ENCODE peak calls at places on chromosomes 16 and 17, in eight cellular contexts. P, L, M, V, H, S, G and C are unnamed samples.

GRCh38 chr17:74380086-74380958 is 13.0 kb downstream of the GPR142 start:
- DNase-seq in P (no peak), H (no peak), G (no peak), M (peak; percentile 89), V (no peak), L (no peak), S (no peak), C (no peak)

GRCh38 chr16:31073823-31074072 is 292 bp downstream of the ZNF668 start:
- DNase-seq in S (no peak), P (no peak), V (no peak), H (no peak), L (no peak), G (no peak), M (no peak), C (no peak)

GRCh38 chr17:10875411-10875810 is 37.5 kb upstream of the PIRT start:
- DNase-seq in G (no peak), P (peak; percentile 35), V (no peak), S (no peak), H (no peak), M (peak; percentile 19), L (peak; percentile 51), C (no peak)

GRCh38 chr17:5870231-5870953 is 199.8 kb upstream of the WSCD1 start:
- DNase-seq in L (no peak), V (no peak), M (peak; percentile 69), H (no peak), P (no peak), S (no peak), G (no peak), C (no peak)

GRCh38 chr17:59802160-59802559 is 90.6 kb downstream of the TUBD1 start:
- DNase-seq in V (no peak), P (no peak), M (no peak), S (no peak), H (no peak), L (no peak), G (no peak), C (no peak)

GRCh38 chr16:57203451-57203850 is 17.3 kb downstream of the RSPRY1 start:
- DNase-seq in G (no peak), V (no peak), S (no peak), H (no peak), M (no peak), P (no peak), L (no peak), C (no peak)

GRCh38 chr17:36935681-36936454 is 1.4 kb upstream of the LHX1 start:
- DNase-seq in V (no peak), L (peak; percentile 59), P (no peak), S (no peak), M (no peak), H (peak; percentile 38), G (no peak), C (peak; percentile 63)

GRCh38 chr17:47883589-47884426 is 12.2 kb upstream of the SP2 start:
- DNase-seq in V (no peak), S (no peak), H (no peak), L (no peak), M (no peak), G (no peak), P (no peak), C (no peak)

GRCh38 chr16:50616386-50616785 is 64.7 kb downstream of the SNX20 start:
- DNase-seq in M (no peak), H (no peak), S (no peak), L (no peak), G (no peak), V (no peak), P (no peak), C (no peak)

GRCh38 chr16:84465154-84465553 is 39.3 kb downstream of the MEAK7 start:
- DNase-seq in V (no peak), P (no peak), L (peak; percentile 18), M (no peak), H (peak; percentile 4), S (no peak), G (no peak), C (no peak)

GRCh38 chr17:10702574-10702973 is 5.2 kb downstream of the ADPRM start:
- DNase-seq in S (no peak), H (no peak), M (no peak), V (no peak), G (no peak), L (no peak), P (no peak), C (no peak)

GRCh38 chr16:89721644-89722391 is 481 bp downstream of the ZNF276 start:
- DNase-seq in M (peak; percentile 44), P (peak; percentile 38), S (peak; percentile 81), G (peak; percentile 85), V (no peak), L (peak; percentile 89), H (peak; percentile 80), C (peak; percentile 54)

GRCh38 chr17:231191-231965 is 49.9 kb upstream of the DOC2B start:
- DNase-seq in L (no peak), S (no peak), V (no peak), P (no peak), H (peak; percentile 21), G (no peak), M (no peak), C (no peak)

GRCh38 chr17:17628388-17629008 is 37.0 kb upstream of the PEMT start:
- DNase-seq in V (no peak), H (peak; percentile 49), L (peak; percentile 64), M (no peak), G (peak; percentile 13), P (no peak), S (peak; percentile 49), C (no peak)

GRCh38 chr16:24491721-24492120 is 47.6 kb upstream of the RBBP6 start:
- DNase-seq in V (no peak), P (no peak), L (no peak), G (no peak), S (no peak), M (no peak), H (no peak), C (peak; percentile 21)

GRCh38 chr17:41864498-41864836 is 756 bp downstream of the KLHL11 start:
- DNase-seq in L (no peak), G (peak; percentile 71), V (no peak), P (no peak), M (no peak), S (no peak), H (no peak), C (peak; percentile 35)

GRCh38 chr17:78680436-78680835 is 101.6 kb downstream of the CYTH1 start:
- DNase-seq in V (no peak), P (no peak), S (no peak), M (peak; percentile 70), G (no peak), H (no peak), L (no peak), C (no peak)

GRCh38 chr16:2586241-2586640 is 48.4 kb downstream of the PDPK1 start:
- DNase-seq in S (no peak), G (no peak), V (no peak), L (peak; percentile 61), H (no peak), M (no peak), P (no peak), C (no peak)

GRCh38 chr16:804193-805048 is 3.9 kb upstream of the GNG13 start:
- DNase-seq in H (no peak), M (no peak), P (no peak), G (no peak), L (no peak), V (no peak), S (no peak), C (no peak)